ENCODE peak calls at places on chromosome 18, in five cellular contexts. One of them, this sample, is unnamed. For H3K9me3, the result is how much of the 10 kb centered on the place peaks cover.

GRCh38 chr18:63111549-63112402 is 207.8 kb downstream of the BCL2 start:
- DNase-seq in CD8-positive, alpha-beta memory T cell: no peak
- DNase-seq in CD4-positive, CD25-positive, alpha-beta regulatory T cell: no peak
- DNase-seq in stomach: no peak
- DNase-seq in CD8-positive, alpha-beta T cell: no peak
- DNase-seq in this sample: no peak

GRCh38 chr18:25503567-25504081 is 151.7 kb upstream of the ZNF521 start:
- DNase-seq in CD8-positive, alpha-beta memory T cell: no peak
- DNase-seq in CD8-positive, alpha-beta T cell: no peak
- DNase-seq in CD4-positive, CD25-positive, alpha-beta regulatory T cell: no peak
- DNase-seq in stomach: no peak
- DNase-seq in this sample: no peak

GRCh38 chr18:49728542-49728941 is 84.8 kb downstream of the ACAA2 start:
- DNase-seq in CD8-positive, alpha-beta memory T cell: no peak
- DNase-seq in stomach: peak
- DNase-seq in CD4-positive, CD25-positive, alpha-beta regulatory T cell: no peak
- DNase-seq in CD8-positive, alpha-beta T cell: no peak
- DNase-seq in this sample: no peak

GRCh38 chr18:8140841-8141501 is 468.3 kb upstream of the RAB12 start:
- DNase-seq in CD8-positive, alpha-beta memory T cell: no peak
- DNase-seq in CD4-positive, CD25-positive, alpha-beta regulatory T cell: no peak
- DNase-seq in CD8-positive, alpha-beta T cell: no peak
- DNase-seq in stomach: no peak
- DNase-seq in this sample: no peak

GRCh38 chr18:13531681-13532325 is 194.6 kb downstream of the FAM210A start:
- DNase-seq in CD8-positive, alpha-beta memory T cell: no peak
- DNase-seq in CD4-positive, CD25-positive, alpha-beta regulatory T cell: no peak
- DNase-seq in CD8-positive, alpha-beta T cell: peak
- DNase-seq in stomach: no peak
- DNase-seq in this sample: no peak

GRCh38 chr18:12455511-12455910 is 47.8 kb downstream of the PRELID3A start:
- DNase-seq in CD8-positive, alpha-beta memory T cell: no peak
- DNase-seq in CD4-positive, CD25-positive, alpha-beta regulatory T cell: no peak
- DNase-seq in CD8-positive, alpha-beta T cell: no peak
- DNase-seq in stomach: no peak
- DNase-seq in this sample: no peak

GRCh38 chr18:58476521-58477210 is 152.2 kb downstream of the ALPK2 start:
- DNase-seq in CD4-positive, CD25-positive, alpha-beta regulatory T cell: no peak
- DNase-seq in CD8-positive, alpha-beta T cell: no peak
- DNase-seq in stomach: no peak
- DNase-seq in CD8-positive, alpha-beta memory T cell: no peak
- DNase-seq in this sample: no peak

GRCh38 chr18:49652841-49653240 is 91.0 kb downstream of the LIPG start:
- DNase-seq in stomach: no peak
- DNase-seq in CD4-positive, CD25-positive, alpha-beta regulatory T cell: no peak
- DNase-seq in CD8-positive, alpha-beta memory T cell: no peak
- DNase-seq in CD8-positive, alpha-beta T cell: no peak
- DNase-seq in this sample: no peak

GRCh38 chr18:46337206-46337710 is 233.1 kb downstream of the HAUS1 start:
- DNase-seq in CD8-positive, alpha-beta memory T cell: no peak
- DNase-seq in CD4-positive, CD25-positive, alpha-beta regulatory T cell: no peak
- DNase-seq in CD8-positive, alpha-beta T cell: no peak
- DNase-seq in stomach: no peak
- DNase-seq in this sample: no peak

GRCh38 chr18:57131782-57132181 is 15.1 kb upstream of the BOD1L2 start:
- DNase-seq in stomach: no peak
- DNase-seq in CD8-positive, alpha-beta memory T cell: no peak
- DNase-seq in CD4-positive, CD25-positive, alpha-beta regulatory T cell: no peak
- DNase-seq in CD8-positive, alpha-beta T cell: no peak
- DNase-seq in this sample: no peak

GRCh38 chr18:55343396-55344073 is 244.5 kb downstream of the TCF4 start:
- DNase-seq in stomach: no peak
- DNase-seq in CD8-positive, alpha-beta memory T cell: no peak
- DNase-seq in CD4-positive, CD25-positive, alpha-beta regulatory T cell: no peak
- DNase-seq in CD8-positive, alpha-beta T cell: no peak
- DNase-seq in this sample: no peak

GRCh38 chr18:9742588-9743131 is 34.6 kb downstream of the RAB31 start:
- DNase-seq in stomach: no peak
- DNase-seq in CD8-positive, alpha-beta T cell: no peak
- DNase-seq in CD8-positive, alpha-beta memory T cell: no peak
- DNase-seq in CD4-positive, CD25-positive, alpha-beta regulatory T cell: no peak
- DNase-seq in this sample: no peak

GRCh38 chr18:9740076-9740475 is 32.0 kb downstream of the RAB31 start:
- DNase-seq in stomach: no peak
- DNase-seq in CD8-positive, alpha-beta memory T cell: no peak
- DNase-seq in CD4-positive, CD25-positive, alpha-beta regulatory T cell: no peak
- DNase-seq in CD8-positive, alpha-beta T cell: no peak
- DNase-seq in this sample: no peak

GRCh38 chr18:9741461-9741820 is 33.3 kb downstream of the RAB31 start:
- DNase-seq in CD8-positive, alpha-beta T cell: no peak
- DNase-seq in CD8-positive, alpha-beta memory T cell: no peak
- DNase-seq in CD4-positive, CD25-positive, alpha-beta regulatory T cell: no peak
- DNase-seq in stomach: no peak
- DNase-seq in this sample: no peak

GRCh38 chr18:9741821-9742541 is 33.9 kb downstream of the RAB31 start:
- DNase-seq in CD4-positive, CD25-positive, alpha-beta regulatory T cell: no peak
- DNase-seq in CD8-positive, alpha-beta memory T cell: no peak
- DNase-seq in CD8-positive, alpha-beta T cell: no peak
- DNase-seq in stomach: no peak
- DNase-seq in this sample: no peak

DNA sequence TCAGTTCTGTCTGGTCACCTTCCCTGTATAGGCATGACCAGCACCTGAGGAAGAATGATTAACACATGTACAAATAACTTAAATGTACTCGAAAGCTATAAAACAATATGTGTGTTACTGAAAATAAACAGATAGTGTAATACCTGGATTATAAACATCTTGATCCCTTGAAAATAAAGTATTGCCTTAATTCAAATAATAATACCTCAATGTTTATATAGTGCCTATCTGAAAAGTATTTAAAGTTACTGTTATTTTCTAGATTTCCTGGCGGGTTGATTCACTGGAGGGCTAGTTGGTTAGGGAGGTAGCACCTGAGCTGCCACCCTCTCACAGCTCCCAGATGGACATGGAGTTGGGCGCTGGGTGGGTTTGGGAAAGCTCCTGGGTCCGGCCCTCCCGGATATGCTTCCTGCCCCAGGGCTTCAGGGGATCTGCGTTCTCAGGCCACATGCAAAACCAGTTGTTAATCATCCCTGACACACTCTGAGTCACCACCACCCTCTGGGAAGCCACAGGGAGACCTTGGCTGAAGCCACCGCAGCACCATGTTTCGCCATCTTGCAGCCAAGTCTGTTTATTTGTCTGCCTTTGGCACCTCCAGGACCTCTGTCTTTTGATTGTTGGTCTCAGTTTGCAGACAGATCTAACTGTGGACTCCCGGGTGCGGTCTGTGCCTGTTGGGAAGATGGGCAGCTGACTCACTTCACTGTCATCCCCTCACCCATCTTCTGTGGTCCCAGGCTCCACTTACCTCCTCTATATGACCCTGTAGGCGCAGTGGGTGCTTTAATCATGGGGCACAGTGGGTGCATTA is 35.3 kb downstream of the RAB31 start:
- DNase-seq in CD4-positive, CD25-positive, alpha-beta regulatory T cell: no peak
- DNase-seq in CD8-positive, alpha-beta memory T cell: no peak
- DNase-seq in stomach: peak
- DNase-seq in CD8-positive, alpha-beta T cell: no peak
- DNase-seq in this sample: no peak
- H3K9me3 ChIP-seq in CD4-positive, CD25-positive, alpha-beta regulatory T cell: under half
- H3K9me3 ChIP-seq in CD8-positive, alpha-beta memory T cell: under half
- H3K9me3 ChIP-seq in stomach: under half
- H3K9me3 ChIP-seq in CD8-positive, alpha-beta T cell: under half
- H3K9me3 ChIP-seq in this sample: under half

GRCh38 chr18:5806860-5807259 is 88.5 kb downstream of the TMEM200C start:
- DNase-seq in stomach: no peak
- DNase-seq in CD8-positive, alpha-beta memory T cell: no peak
- DNase-seq in CD8-positive, alpha-beta T cell: no peak
- DNase-seq in CD4-positive, CD25-positive, alpha-beta regulatory T cell: no peak
- DNase-seq in this sample: no peak
- H3K9me3 ChIP-seq in stomach: under half
- H3K9me3 ChIP-seq in CD8-positive, alpha-beta memory T cell: under half
- H3K9me3 ChIP-seq in CD8-positive, alpha-beta T cell: under half
- H3K9me3 ChIP-seq in CD4-positive, CD25-positive, alpha-beta regulatory T cell: under half
- H3K9me3 ChIP-seq in this sample: under half

GRCh38 chr18:1273469-1273868 is 368.8 kb downstream of the ADCYAP1 start:
- DNase-seq in CD8-positive, alpha-beta memory T cell: no peak
- DNase-seq in CD8-positive, alpha-beta T cell: no peak
- DNase-seq in stomach: no peak
- DNase-seq in CD4-positive, CD25-positive, alpha-beta regulatory T cell: no peak
- DNase-seq in this sample: no peak

GRCh38 chr18:1270081-1270480 is 365.4 kb downstream of the ADCYAP1 start:
- DNase-seq in stomach: no peak
- DNase-seq in CD8-positive, alpha-beta memory T cell: no peak
- DNase-seq in CD4-positive, CD25-positive, alpha-beta regulatory T cell: no peak
- DNase-seq in CD8-positive, alpha-beta T cell: no peak
- DNase-seq in this sample: no peak
- H3K9me3 ChIP-seq in stomach: under half
- H3K9me3 ChIP-seq in CD8-positive, alpha-beta memory T cell: under half
- H3K9me3 ChIP-seq in CD4-positive, CD25-positive, alpha-beta regulatory T cell: under half
- H3K9me3 ChIP-seq in CD8-positive, alpha-beta T cell: under half
- H3K9me3 ChIP-seq in this sample: under half

DNA sequence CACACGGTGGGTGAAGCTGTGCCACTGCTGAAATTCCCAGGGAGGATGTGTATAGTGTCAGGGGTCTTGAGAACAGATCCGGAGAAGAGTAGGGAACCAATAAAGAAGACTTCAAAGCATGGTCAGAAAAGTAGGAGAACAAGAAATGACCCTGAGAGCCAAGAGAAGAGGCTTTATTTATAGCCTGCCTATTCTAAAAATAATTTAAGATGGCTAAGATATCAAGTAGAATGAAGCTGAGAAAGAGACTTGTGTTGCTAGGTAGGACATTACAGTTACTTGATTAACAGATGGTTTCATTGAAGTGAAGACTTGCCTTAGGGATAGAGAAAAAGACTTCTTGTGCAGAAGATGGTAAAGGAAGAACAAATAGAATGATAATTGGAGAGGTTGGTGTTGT is 43.7 kb downstream of the GALNT1 start:
- DNase-seq in stomach: no peak
- DNase-seq in CD8-positive, alpha-beta memory T cell: no peak
- DNase-seq in CD8-positive, alpha-beta T cell: no peak
- DNase-seq in CD4-positive, CD25-positive, alpha-beta regulatory T cell: no peak
- DNase-seq in this sample: no peak
- H3K9me3 ChIP-seq in stomach: under half
- H3K9me3 ChIP-seq in CD8-positive, alpha-beta memory T cell: under half
- H3K9me3 ChIP-seq in CD8-positive, alpha-beta T cell: under half
- H3K9me3 ChIP-seq in CD4-positive, CD25-positive, alpha-beta regulatory T cell: under half
- H3K9me3 ChIP-seq in this sample: under half

This sample was measured in T-helper 17 cell.